ENCODE peak calls at places on chromosomes 11 and 22, in seven cellular contexts. V is A549; J is ACHN; S is IMR-90; D is activated T-helper 1 cell treated with anti-CD3 and anti-CD28 coated beads, Interleukin-12 subunit alpha, Interleukin-12 subunit beta, Interleukin-2, Interleukin-4 antibody, amounts not matched to agents 30 ng/mL and 10 ng/mL and 1 ng/mL, durations not matched to agents 14 hours and 24 hours and 36 hours; N is H9; W is ELR. Z is an unnamed sample.

GRCh38 chr11:70360211-70360610 is 38.1 kb upstream of the CTTN start:
- DNase-seq in W (no peak), D (no peak), S (no peak), N (no peak), J (no peak), V (no peak), Z (no peak)

GRCh38 chr22:49322861-49323622 is 504.6 kb downstream of the BRD1 start:
- DNase-seq in N (no peak), W (no peak), S (no peak), V (no peak), D (no peak), J (no peak), Z (peak; percentile 38)

GRCh38 chr22:19615001-19615461 is 90.8 kb upstream of the CLDN5 start:
- DNase-seq in D (no peak), J (no peak), V (no peak), W (no peak), S (no peak), N (no peak), Z (no peak)

GRCh38 chr11:2804701-2805387 is 80.7 kb downstream of the CDKN1C start:
- DNase-seq in W (no peak), V (no peak), J (no peak), S (no peak), D (no peak), N (peak; percentile 26), Z (peak; percentile 74)

GRCh38 chr22:41687901-41688364 is 734 bp downstream of the SNU13 start:
- DNase-seq in N (no peak), D (no peak), V (peak; percentile 20), W (peak; percentile 59), S (peak; percentile 22), J (peak; percentile 27), Z (no peak)

GRCh38 chr11:64619811-64620285 is 28.8 kb downstream of the SLC22A12 start:
- DNase-seq in W (peak; percentile 59), S (peak; percentile 49), D (no peak), J (no peak), N (peak; percentile 76), V (peak; percentile 44), Z (no peak)

GRCh38 chr11:5380740-5381342 is 2.8 kb upstream of the OR51M1 start:
- DNase-seq in V (peak; percentile 63), N (peak; percentile 76), D (peak; percentile 2), S (peak; percentile 77), J (peak; percentile 60), W (peak; percentile 82), Z (no peak)

GRCh38 chr22:41352058-41352457 is 29.7 kb upstream of the TEF start:
- DNase-seq in J (peak; percentile 7), W (peak; percentile 54), S (peak; percentile 55), D (no peak), V (peak; percentile 56), N (no peak), Z (no peak)

GRCh38 chr11:57474751-57475115 is 14.4 kb downstream of the RTN4RL2 start:
- DNase-seq in S (no peak), W (no peak), J (no peak), V (no peak), N (no peak), D (no peak), Z (no peak)

GRCh38 chr22:22408731-22409696 is 99.5 kb downstream of the ZNF280B start:
- DNase-seq in W (peak; percentile 52), S (peak; percentile 4), N (peak; percentile 57), D (no peak), V (peak; percentile 33), J (peak; percentile 29), Z (no peak)

GRCh38 chr11:118696673-118697226 is 17.3 kb upstream of the TREH start:
- DNase-seq in S (no peak), D (no peak), N (no peak), W (no peak), V (no peak), J (no peak), Z (no peak)

GRCh38 chr22:30809086-30809485 is 114.4 kb downstream of the OSBP2 start:
- DNase-seq in N (no peak), S (peak; percentile 70), V (no peak), D (no peak), J (no peak), W (peak; percentile 69), Z (peak; percentile 1)

Z was measured in kidney.